ENCODE peak calls at places on chromosomes 13 and 19, in ten cellular contexts. P is NCI-H1092 treated with DMSO at 0.1 percent for 48 hours; S is activated CD4-positive, alpha-beta T cell treated with anti-CD3 and anti-CD28 coated beads for 36 hours; H is EH; Y is heart left ventricle; C is fibroblast of pulmonary artery; D is pancreas; T is RWPE1; Z is iris pigment epithelial cell; G is H9. V is an unnamed sample.

GRCh38 chr13:51923983-51924539 is 62.3 kb downstream of the CCDC70 start:
- DNase-seq in P (no peak), S (peak; percentile 40), H (no peak), Y (no peak), C (no peak), D (no peak), T (peak; percentile 29), Z (no peak), G (peak; percentile 46), V (no peak)

GRCh38 chr13:29210676-29211075 is 384.8 kb downstream of the SLC7A1 start:
- DNase-seq in P (no peak), S (no peak), H (no peak), Y (no peak), C (no peak), D (no peak), T (no peak), Z (no peak), G (no peak), V (no peak)

GRCh38 chr13:102774596-102775375 is 1.2 kb upstream of the TEX30 start:
- DNase-seq in P (no peak), S (no peak), H (no peak), Y (no peak), C (no peak), D (no peak), T (no peak), Z (no peak), G (no peak), V (no peak)

GRCh38 chr19:52748336-52748950 is 13.6 kb upstream of the ZNF611 start:
- DNase-seq in P (no peak), S (no peak), H (peak; percentile 63), Y (no peak), C (peak; percentile 61), D (no peak), T (peak; percentile 18), Z (peak; percentile 54), G (no peak), V (no peak)

GRCh38 chr19:49850487-49851342 is at the start of gene PTOV1:
- DNase-seq in P (peak; percentile 84), S (peak; percentile 95), H (peak; percentile 92), Y (peak; percentile 95), C (peak; percentile 94), D (peak; percentile 94), T (peak; percentile 92), Z (peak; percentile 93), G (peak; percentile 93), V (peak; percentile 81)

GRCh38 chr13:43127103-43127817 is 103.9 kb downstream of the DNAJC15 start:
- DNase-seq in P (no peak), S (no peak), H (peak; percentile 45), Y (no peak), C (no peak), D (no peak), T (no peak), Z (no peak), G (no peak), V (no peak)

GRCh38 chr19:13902993-13903555 is 2.8 kb downstream of the BRME1 start:
- DNase-seq in P (no peak), S (peak; percentile 54), H (no peak), Y (no peak), C (peak; percentile 20), D (no peak), T (no peak), Z (no peak), G (no peak), V (no peak)

GRCh38 chr13:114021464-114022308 is 47.8 kb upstream of the C13orf46 start:
- DNase-seq in P (no peak), S (no peak), H (no peak), Y (peak; percentile 13), C (no peak), D (peak; percentile 7), T (no peak), Z (no peak), G (no peak), V (no peak)

GRCh38 chr19:48319647-48320537 is 5.5 kb upstream of the EMP3 start:
- DNase-seq in P (peak; percentile 32), S (peak; percentile 90), H (peak; percentile 81), Y (peak; percentile 91), C (peak; percentile 87), D (peak; percentile 88), T (peak; percentile 76), Z (peak; percentile 67), G (peak; percentile 88), V (no peak)

GRCh38 chr19:5219551-5220304 is 120.9 kb downstream of the PTPRS start:
- DNase-seq in P (no peak), S (no peak), H (no peak), Y (no peak), C (no peak), D (no peak), T (no peak), Z (no peak), G (no peak), V (no peak)

GRCh38 chr13:92225861-92226260 is 827.4 kb downstream of the GPC5 start:
- DNase-seq in P (no peak), S (no peak), H (no peak), Y (no peak), C (no peak), D (no peak), T (no peak), Z (no peak), G (no peak), V (no peak)

GRCh38 chr13:65914707-65915106 is 1315.4 kb downstream of the PCDH9 start:
- DNase-seq in P (no peak), S (no peak), H (peak; percentile 65), Y (no peak), C (peak; percentile 68), D (no peak), T (no peak), Z (peak; percentile 85), G (no peak), V (no peak)

V was measured in foreskin keratinocyte.